ENCODE peak calls at places on chromosomes 12 and 14, in ten cellular contexts. O, K, A, Y, X, S, B, U, T and N are unnamed samples.

GRCh38 chr14:77615231-77616132 is 955 bp downstream of the SPTLC2 start:
- DNase-seq in O (no peak), K (no peak), A (no peak), Y (no peak), X (peak; percentile 40), S (no peak), B (no peak), U (no peak), T (peak; percentile 57), N (peak; percentile 60)

GRCh38 chr12:113479578-113480335 is 8.1 kb upstream of the LHX5 start:
- DNase-seq in O (no peak), K (no peak), A (no peak), Y (no peak), X (peak; percentile 41), S (peak; percentile 16), B (peak; percentile 36), U (no peak), T (no peak), N (peak; percentile 47)

GRCh38 chr12:12726543-12727093 is 9.4 kb downstream of the CDKN1B start:
- DNase-seq in O (no peak), K (no peak), A (peak; percentile 60), Y (no peak), X (peak; percentile 76), S (no peak), B (no peak), U (no peak), T (peak; percentile 57), N (peak; percentile 63)

GRCh38 chr12:124099661-124100060 is 126.6 kb downstream of the ZNF664 start:
- DNase-seq in O (no peak), K (no peak), A (no peak), Y (no peak), X (no peak), S (no peak), B (no peak), U (no peak), T (no peak), N (no peak)

GRCh38 chr12:40312982-40313576 is 88.3 kb downstream of the LRRK2 start:
- DNase-seq in O (no peak), K (no peak), A (no peak), Y (no peak), X (peak; percentile 55), S (no peak), B (no peak), U (peak; percentile 13), T (peak; percentile 38), N (peak; percentile 43)

GRCh38 chr14:104967414-104968152 is 10.6 kb downstream of the AHNAK2 start:
- DNase-seq in O (peak; percentile 75), K (peak; percentile 80), A (no peak), Y (peak; percentile 82), X (peak; percentile 59), S (no peak), B (no peak), U (no peak), T (peak; percentile 70), N (peak; percentile 77)

GRCh38 chr14:68664225-68664681 is 128.6 kb downstream of the ZFP36L1 start:
- DNase-seq in O (no peak), K (no peak), A (no peak), Y (no peak), X (no peak), S (no peak), B (no peak), U (no peak), T (no peak), N (no peak)

GRCh38 chr12:39587247-39587646 is 32.4 kb downstream of the ABCD2 start:
- DNase-seq in O (no peak), K (no peak), A (no peak), Y (no peak), X (peak; percentile 33), S (no peak), B (no peak), U (no peak), T (peak; percentile 45), N (peak; percentile 25)

GRCh38 chr14:80188571-80188970 is 22.7 kb downstream of the DIO2 start:
- DNase-seq in O (no peak), K (no peak), A (no peak), Y (no peak), X (no peak), S (no peak), B (no peak), U (no peak), T (no peak), N (no peak)

GRCh38 chr12:18837025-18837424 is 99.1 kb downstream of the CAPZA3 start:
- DNase-seq in O (no peak), K (no peak), A (peak; percentile 12), Y (no peak), X (no peak), S (no peak), B (peak; percentile 12), U (no peak), T (no peak), N (no peak)

GRCh38 chr14:20001863-20002262 is at the start of gene OR4Q2:
- DNase-seq in O (no peak), K (no peak), A (no peak), Y (no peak), X (no peak), S (no peak), B (no peak), U (no peak), T (no peak), N (no peak)